ENCODE peak calls at places on chromosomes 11 and 22, in five cellular contexts. One of them, this sample, is unnamed. For H3K4me1, the result is how much of the 10 kb centered on the place peaks cover.

GRCh38 chr22:26476705-26477340 is 6.8 kb downstream of the HPS4 start:
- DNase-seq in OCI-LY7: no peak
- DNase-seq in thoracic aorta: no peak
- DNase-seq in GM12878: no peak
- DNase-seq in heart right ventricle: no peak
- DNase-seq in this sample: no peak

GRCh38 chr11:133072366-133072765 is 459.9 kb downstream of the OPCML start:
- DNase-seq in OCI-LY7: no peak
- DNase-seq in GM12878: no peak
- DNase-seq in thoracic aorta: no peak
- DNase-seq in heart right ventricle: no peak
- DNase-seq in this sample: no peak

GRCh38 chr11:63614136-63614664 is at the start of gene PLAAT3:
- DNase-seq in GM12878: no peak
- DNase-seq in heart right ventricle: peak
- DNase-seq in thoracic aorta: peak
- DNase-seq in OCI-LY7: no peak
- DNase-seq in this sample: no peak

GRCh38 chr11:32574446-32574845 is 9.2 kb upstream of the EIF3M start:
- DNase-seq in GM12878: no peak
- DNase-seq in thoracic aorta: no peak
- DNase-seq in heart right ventricle: no peak
- DNase-seq in OCI-LY7: no peak
- DNase-seq in this sample: no peak

GRCh38 chr11:100010393-100010792 is 676.7 kb upstream of the ARHGAP42 start:
- DNase-seq in heart right ventricle: no peak
- DNase-seq in OCI-LY7: no peak
- DNase-seq in GM12878: no peak
- DNase-seq in thoracic aorta: no peak
- DNase-seq in this sample: peak

GRCh38 chr11:65476632-65477270 is 22.1 kb upstream of the MALAT1 start:
- DNase-seq in OCI-LY7: no peak
- DNase-seq in heart right ventricle: no peak
- DNase-seq in GM12878: no peak
- DNase-seq in thoracic aorta: no peak
- DNase-seq in this sample: peak

GRCh38 chr11:118060879-118061278 is 16.0 kb upstream of the TMPRSS4 start:
- DNase-seq in OCI-LY7: no peak
- DNase-seq in GM12878: no peak
- DNase-seq in thoracic aorta: no peak
- DNase-seq in heart right ventricle: no peak
- DNase-seq in this sample: no peak

GRCh38 chr11:19687372-19687771 is 25.3 kb upstream of the NAV2 start:
- DNase-seq in heart right ventricle: no peak
- DNase-seq in thoracic aorta: no peak
- DNase-seq in OCI-LY7: no peak
- DNase-seq in GM12878: no peak
- DNase-seq in this sample: no peak

GRCh38 chr11:101128571-101129202 is 926 bp downstream of the PGR start:
- DNase-seq in heart right ventricle: peak
- DNase-seq in OCI-LY7: no peak
- DNase-seq in GM12878: no peak
- DNase-seq in thoracic aorta: no peak
- DNase-seq in this sample: no peak

GRCh38 chr11:126528075-126528474 is 172.6 kb downstream of the ST3GAL4 start:
- DNase-seq in thoracic aorta: no peak
- DNase-seq in GM12878: no peak
- DNase-seq in heart right ventricle: no peak
- DNase-seq in OCI-LY7: no peak
- DNase-seq in this sample: no peak

GRCh38 chr11:68832476-68833176 is 9.1 kb downstream of the CPT1A start:
- DNase-seq in thoracic aorta: no peak
- DNase-seq in GM12878: no peak
- DNase-seq in OCI-LY7: no peak
- DNase-seq in heart right ventricle: no peak
- DNase-seq in this sample: no peak

GRCh38 chr11:88604255-88604654 is 266.7 kb upstream of the CTSC start:
- DNase-seq in GM12878: no peak
- DNase-seq in heart right ventricle: no peak
- DNase-seq in thoracic aorta: no peak
- DNase-seq in OCI-LY7: no peak
- DNase-seq in this sample: no peak

GRCh38 chr11:22800482-22800881 is 29.1 kb downstream of the SVIP start:
- DNase-seq in thoracic aorta: no peak
- DNase-seq in OCI-LY7: no peak
- DNase-seq in GM12878: no peak
- DNase-seq in heart right ventricle: no peak
- DNase-seq in this sample: no peak

GRCh38 chr11:112806876-112807275 is 154.3 kb upstream of the NCAM1 start:
- DNase-seq in OCI-LY7: no peak
- DNase-seq in heart right ventricle: no peak
- DNase-seq in GM12878: no peak
- DNase-seq in thoracic aorta: no peak
- DNase-seq in this sample: no peak

GRCh38 chr11:72630104-72630852 is 43.9 kb downstream of the PDE2A start:
- DNase-seq in heart right ventricle: no peak
- DNase-seq in OCI-LY7: no peak
- DNase-seq in thoracic aorta: no peak
- DNase-seq in GM12878: no peak
- DNase-seq in this sample: no peak

GRCh38 chr11:116192509-116193206 is 580.1 kb downstream of the BUD13 start:
- DNase-seq in OCI-LY7: no peak
- DNase-seq in GM12878: no peak
- DNase-seq in thoracic aorta: no peak
- DNase-seq in heart right ventricle: no peak
- DNase-seq in this sample: no peak

GRCh38 chr11:30424851-30425250 is 101.9 kb downstream of the ARL14EP start:
- DNase-seq in OCI-LY7: no peak
- DNase-seq in heart right ventricle: no peak
- DNase-seq in thoracic aorta: no peak
- DNase-seq in GM12878: no peak
- DNase-seq in this sample: no peak

GRCh38 chr11:15893080-15893492 is 463.3 kb downstream of the SOX6 start:
- DNase-seq in thoracic aorta: no peak
- DNase-seq in OCI-LY7: no peak
- DNase-seq in GM12878: no peak
- DNase-seq in heart right ventricle: no peak
- DNase-seq in this sample: no peak

GRCh38 chr22:25923952-25924351 is 182.0 kb downstream of the MYO18B start:
- DNase-seq in GM12878: no peak
- DNase-seq in heart right ventricle: no peak
- DNase-seq in thoracic aorta: no peak
- DNase-seq in OCI-LY7: no peak
- DNase-seq in this sample: no peak

GRCh38 chr22:40498454-40499186 is 128.2 kb downstream of the SGSM3 start:
- DNase-seq in heart right ventricle: no peak
- DNase-seq in GM12878: no peak
- DNase-seq in thoracic aorta: no peak
- DNase-seq in OCI-LY7: no peak
- DNase-seq in this sample: no peak

GRCh38 chr11:40030867-40031266 is 1428.6 kb downstream of the LRRC4C start:
- DNase-seq in OCI-LY7: no peak
- DNase-seq in GM12878: no peak
- DNase-seq in heart right ventricle: no peak
- DNase-seq in thoracic aorta: no peak
- DNase-seq in this sample: no peak

GRCh38 chr11:11966354-11966741 is 42.1 kb downstream of the DKK3 start:
- DNase-seq in heart right ventricle: no peak
- DNase-seq in GM12878: no peak
- DNase-seq in thoracic aorta: no peak
- DNase-seq in OCI-LY7: no peak
- DNase-seq in this sample: no peak

GRCh38 chr11:80719292-80719646 is 1278.4 kb upstream of the TENM4 start:
- DNase-seq in GM12878: no peak
- DNase-seq in heart right ventricle: no peak
- DNase-seq in OCI-LY7: no peak
- DNase-seq in thoracic aorta: no peak
- DNase-seq in this sample: no peak

GRCh38 chr11:134759855-134760254 is 347.8 kb upstream of the B3GAT1 start:
- DNase-seq in heart right ventricle: no peak
- DNase-seq in thoracic aorta: no peak
- DNase-seq in GM12878: no peak
- DNase-seq in OCI-LY7: no peak
- DNase-seq in this sample: no peak

GRCh38 chr11:134758342-134758931 is 346.4 kb upstream of the B3GAT1 start:
- DNase-seq in GM12878: no peak
- DNase-seq in OCI-LY7: no peak
- DNase-seq in thoracic aorta: no peak
- DNase-seq in heart right ventricle: no peak
- DNase-seq in this sample: no peak

GRCh38 chr11:134760957-134761356 is 348.9 kb upstream of the B3GAT1 start:
- DNase-seq in thoracic aorta: no peak
- DNase-seq in OCI-LY7: no peak
- DNase-seq in heart right ventricle: no peak
- DNase-seq in GM12878: no peak
- DNase-seq in this sample: no peak

GRCh38 chr11:134760307-134760706 is 348.3 kb upstream of the B3GAT1 start:
- DNase-seq in thoracic aorta: no peak
- DNase-seq in OCI-LY7: no peak
- DNase-seq in heart right ventricle: no peak
- DNase-seq in GM12878: no peak
- DNase-seq in this sample: no peak

GRCh38 chr11:134759314-134759713 is 347.3 kb upstream of the B3GAT1 start:
- DNase-seq in heart right ventricle: no peak
- DNase-seq in OCI-LY7: no peak
- DNase-seq in thoracic aorta: no peak
- DNase-seq in GM12878: no peak
- DNase-seq in this sample: no peak
- H3K4me1 ChIP-seq in heart right ventricle: under half
- H3K4me1 ChIP-seq in OCI-LY7: under half
- H3K4me1 ChIP-seq in thoracic aorta: under half
- H3K4me1 ChIP-seq in GM12878: under half
- H3K4me1 ChIP-seq in this sample: under half

GRCh38 chr22:47030143-47030641 is 267.7 kb downstream of the TBC1D22A start:
- DNase-seq in OCI-LY7: no peak
- DNase-seq in heart right ventricle: no peak
- DNase-seq in GM12878: no peak
- DNase-seq in thoracic aorta: no peak
- DNase-seq in this sample: no peak

GRCh38 chr22:47029244-47030001 is 267.0 kb downstream of the TBC1D22A start:
- DNase-seq in GM12878: no peak
- DNase-seq in thoracic aorta: no peak
- DNase-seq in heart right ventricle: no peak
- DNase-seq in OCI-LY7: no peak
- DNase-seq in this sample: no peak

GRCh38 chr22:47031628-47031915 is 269.1 kb downstream of the TBC1D22A start:
- DNase-seq in heart right ventricle: no peak
- DNase-seq in OCI-LY7: no peak
- DNase-seq in thoracic aorta: no peak
- DNase-seq in GM12878: no peak
- DNase-seq in this sample: no peak

GRCh38 chr22:47032091-47032943 is 269.9 kb downstream of the TBC1D22A start:
- DNase-seq in OCI-LY7: no peak
- DNase-seq in heart right ventricle: no peak
- DNase-seq in GM12878: no peak
- DNase-seq in thoracic aorta: no peak
- DNase-seq in this sample: no peak

GRCh38 chr22:47030881-47031627 is 268.6 kb downstream of the TBC1D22A start:
- DNase-seq in GM12878: no peak
- DNase-seq in heart right ventricle: no peak
- DNase-seq in OCI-LY7: no peak
- DNase-seq in thoracic aorta: no peak
- DNase-seq in this sample: no peak
- H3K27ac ChIP-seq in GM12878: no peak
- H3K27ac ChIP-seq in heart right ventricle: no peak
- H3K27ac ChIP-seq in OCI-LY7: no peak
- H3K27ac ChIP-seq in thoracic aorta: no peak
- H3K27ac ChIP-seq in this sample: no peak

DNA sequence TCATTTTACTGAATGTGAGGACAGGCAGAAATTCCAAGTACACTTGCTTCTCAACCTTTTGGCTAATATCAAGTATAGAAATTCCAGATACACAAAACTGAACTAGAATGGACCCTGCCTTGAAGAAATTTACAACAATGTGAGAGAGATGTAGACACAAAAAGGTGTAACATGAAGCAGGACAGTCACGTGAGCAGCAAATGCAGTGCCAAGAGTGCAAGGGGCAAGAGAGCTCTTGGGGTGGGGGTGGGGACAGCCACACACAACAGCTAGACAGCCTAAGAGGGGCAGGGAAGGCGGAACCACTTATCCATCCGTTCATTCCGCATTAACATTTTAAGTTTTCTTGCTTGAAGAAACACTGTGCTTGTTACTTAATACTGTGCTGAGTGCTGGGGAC is 28.9 kb downstream of the PLEKHA7 start:
- DNase-seq in heart right ventricle: no peak
- DNase-seq in GM12878: no peak
- DNase-seq in thoracic aorta: no peak
- DNase-seq in OCI-LY7: no peak
- DNase-seq in this sample: peak
- H3K4me1 ChIP-seq in heart right ventricle: under half
- H3K4me1 ChIP-seq in GM12878: under half
- H3K4me1 ChIP-seq in thoracic aorta: under half
- H3K4me1 ChIP-seq in OCI-LY7: under half
- H3K4me1 ChIP-seq in this sample: under half

DNA sequence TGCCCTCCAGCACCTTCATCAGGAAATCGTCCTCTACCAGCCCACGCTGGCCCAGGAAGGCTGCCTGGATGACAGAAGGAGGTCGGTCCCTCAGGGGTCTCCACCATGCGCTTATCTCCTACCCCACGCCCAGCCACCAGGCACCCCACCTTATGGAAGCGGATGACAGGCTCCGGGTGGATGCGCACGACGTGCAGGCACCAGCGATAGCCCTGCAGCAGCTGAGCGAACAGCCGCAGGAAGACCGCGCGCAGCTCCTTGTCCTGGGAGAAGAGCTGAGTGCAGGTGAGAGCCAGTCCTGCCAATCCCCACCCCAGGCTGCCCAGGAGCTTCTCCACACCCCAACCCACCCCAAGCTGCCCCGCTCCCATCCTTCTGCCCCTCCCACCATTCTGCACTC is 9.8 kb downstream of the SBF1 start:
- DNase-seq in thoracic aorta: no peak
- DNase-seq in heart right ventricle: no peak
- DNase-seq in GM12878: no peak
- DNase-seq in OCI-LY7: no peak
- DNase-seq in this sample: no peak
- H3K27ac ChIP-seq in thoracic aorta: no peak
- H3K27ac ChIP-seq in heart right ventricle: no peak
- H3K27ac ChIP-seq in GM12878: no peak
- H3K27ac ChIP-seq in OCI-LY7: no peak
- H3K27ac ChIP-seq in this sample: no peak

DNA sequence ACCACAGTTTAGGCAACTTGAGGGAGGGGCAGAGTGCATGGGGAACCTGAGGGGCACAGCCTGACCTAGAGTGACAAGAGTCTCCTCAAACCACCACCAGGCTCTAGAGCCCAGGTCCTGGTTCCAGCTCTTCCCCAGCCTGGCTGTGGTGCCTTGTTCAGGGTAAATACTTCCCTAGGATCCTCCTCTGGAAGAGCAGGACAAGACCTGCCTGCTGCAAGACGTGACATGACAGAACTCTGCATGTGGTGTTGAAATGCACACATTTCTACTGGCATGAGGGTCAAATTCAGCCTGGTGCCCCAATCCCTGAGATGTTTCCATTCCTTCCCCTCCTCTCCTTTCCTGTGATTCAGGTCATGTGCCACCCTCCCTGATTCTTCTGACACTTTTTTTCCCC is 3.3 kb downstream of the SEC14L2 start:
- DNase-seq in OCI-LY7: no peak
- DNase-seq in heart right ventricle: no peak
- DNase-seq in GM12878: no peak
- DNase-seq in thoracic aorta: no peak
- DNase-seq in this sample: no peak
- H3K4me1 ChIP-seq in OCI-LY7: under half
- H3K4me1 ChIP-seq in heart right ventricle: under half
- H3K4me1 ChIP-seq in GM12878: under half
- H3K4me1 ChIP-seq in thoracic aorta: under half
- H3K4me1 ChIP-seq in this sample: under half

GRCh38 chr11:1523077-1523476 is 36.5 kb upstream of the MOB2 start:
- DNase-seq in GM12878: no peak
- DNase-seq in OCI-LY7: no peak
- DNase-seq in heart right ventricle: no peak
- DNase-seq in thoracic aorta: no peak
- DNase-seq in this sample: no peak
- H3K27ac ChIP-seq in GM12878: no peak
- H3K27ac ChIP-seq in OCI-LY7: peak
- H3K27ac ChIP-seq in heart right ventricle: no peak
- H3K27ac ChIP-seq in thoracic aorta: no peak
- H3K27ac ChIP-seq in this sample: no peak

This sample was measured in Karpas-422.